ENCODE peak calls at places on chromosomes 6 and 20, in five cellular contexts. One of them, this sample, is unnamed.

GRCh38 chr6:129670634-129671033 is 39.3 kb downstream of the ARHGAP18 start:
- DNase-seq in H1: no peak
- DNase-seq in K562: no peak
- DNase-seq in GM12892: no peak
- DNase-seq in HepG2: no peak
- DNase-seq in this sample: no peak

GRCh38 chr6:88869263-88870023 is 94.0 kb downstream of the RNGTT start:
- DNase-seq in K562: no peak
- DNase-seq in GM12892: no peak
- DNase-seq in HepG2: no peak
- DNase-seq in H1: no peak
- DNase-seq in this sample: no peak

GRCh38 chr20:32678948-32679347 is 5.2 kb upstream of the C20orf203 start:
- DNase-seq in K562: no peak
- DNase-seq in H1: no peak
- DNase-seq in GM12892: no peak
- DNase-seq in HepG2: no peak
- DNase-seq in this sample: no peak

GRCh38 chr6:113103618-113104390 is 753.3 kb upstream of the MARCKS start:
- DNase-seq in HepG2: no peak
- DNase-seq in H1: no peak
- DNase-seq in K562: no peak
- DNase-seq in GM12892: no peak
- DNase-seq in this sample: no peak

GRCh38 chr6:120852293-120852849 is 481.9 kb downstream of the TBC1D32 start:
- DNase-seq in HepG2: no peak
- DNase-seq in H1: no peak
- DNase-seq in K562: no peak
- DNase-seq in GM12892: no peak
- DNase-seq in this sample: no peak

GRCh38 chr6:147738516-147739187 is 230.2 kb downstream of the SAMD5 start:
- DNase-seq in K562: no peak
- DNase-seq in H1: no peak
- DNase-seq in GM12892: no peak
- DNase-seq in HepG2: no peak
- DNase-seq in this sample: no peak

GRCh38 chr6:124200661-124201060 is 397.0 kb downstream of the NKAIN2 start:
- DNase-seq in H1: no peak
- DNase-seq in HepG2: no peak
- DNase-seq in GM12892: no peak
- DNase-seq in K562: no peak
- DNase-seq in this sample: no peak

GRCh38 chr6:120682145-120682544 is 652.1 kb downstream of the TBC1D32 start:
- DNase-seq in HepG2: no peak
- DNase-seq in K562: no peak
- DNase-seq in H1: no peak
- DNase-seq in GM12892: no peak
- DNase-seq in this sample: no peak

GRCh38 chr6:4010035-4010434 is 68.9 kb downstream of the FAM217A start:
- DNase-seq in K562: no peak
- DNase-seq in HepG2: no peak
- DNase-seq in GM12892: no peak
- DNase-seq in H1: no peak
- DNase-seq in this sample: no peak

GRCh38 chr6:149062653-149063348 is 254.7 kb upstream of the TAB2 start:
- DNase-seq in HepG2: no peak
- DNase-seq in GM12892: no peak
- DNase-seq in K562: no peak
- DNase-seq in H1: no peak
- DNase-seq in this sample: no peak

GRCh38 chr20:33663161-33664084 is 1.3 kb downstream of the C20orf144 start:
- DNase-seq in GM12892: peak
- DNase-seq in K562: peak
- DNase-seq in H1: no peak
- DNase-seq in HepG2: peak
- DNase-seq in this sample: peak

GRCh38 chr6:37279366-37280134 is 21.6 kb upstream of the TMEM217 start:
- DNase-seq in GM12892: no peak
- DNase-seq in K562: no peak
- DNase-seq in HepG2: no peak
- DNase-seq in H1: no peak
- DNase-seq in this sample: no peak

GRCh38 chr6:44649365-44650025 is 262.0 kb downstream of the CDC5L start:
- DNase-seq in HepG2: no peak
- DNase-seq in H1: no peak
- DNase-seq in K562: no peak
- DNase-seq in GM12892: no peak
- DNase-seq in this sample: no peak

GRCh38 chr6:159324599-159324998 is 155.4 kb downstream of the FNDC1 start:
- DNase-seq in GM12892: no peak
- DNase-seq in K562: no peak
- DNase-seq in H1: no peak
- DNase-seq in HepG2: no peak
- DNase-seq in this sample: no peak

GRCh38 chr6:159328052-159328451 is 158.9 kb downstream of the FNDC1 start:
- DNase-seq in GM12892: no peak
- DNase-seq in K562: no peak
- DNase-seq in H1: no peak
- DNase-seq in HepG2: no peak
- DNase-seq in this sample: no peak
- TF ChIP-seq TAF1 in GM12892: no peak
- TF ChIP-seq TAF1 in K562: no peak
- TF ChIP-seq TAF1 in H1: no peak
- TF ChIP-seq TAF1 in HepG2: no peak
- TF ChIP-seq TAF1 in this sample: no peak

DNA sequence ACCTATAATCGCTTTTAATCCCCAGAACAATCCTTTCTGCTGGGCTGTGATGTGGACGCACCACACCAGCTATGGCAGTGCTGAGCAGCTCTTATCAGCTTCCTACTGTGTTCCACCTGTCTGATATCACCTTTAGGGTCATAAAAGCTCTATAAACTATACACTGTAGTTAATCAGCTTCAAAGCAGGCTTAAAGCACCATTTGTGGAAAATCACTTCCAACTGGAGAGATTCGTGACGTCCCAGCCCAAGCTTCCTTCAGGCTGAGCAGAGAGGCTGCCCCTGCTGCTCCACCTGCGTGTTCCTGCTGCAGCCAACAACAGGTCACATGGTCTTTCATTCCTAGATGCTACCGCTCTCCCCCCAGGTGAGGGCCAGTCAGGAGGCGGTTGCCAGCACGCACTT is 156.5 kb downstream of the SMOC2 start:
- DNase-seq in GM12892: no peak
- DNase-seq in H1: no peak
- DNase-seq in HepG2: no peak
- DNase-seq in K562: no peak
- DNase-seq in this sample: no peak
- TF ChIP-seq TAF1 in GM12892: no peak
- TF ChIP-seq TAF1 in H1: no peak
- TF ChIP-seq TAF1 in HepG2: no peak
- TF ChIP-seq TAF1 in K562: no peak
- TF ChIP-seq TAF1 in this sample: no peak

GRCh38 chr6:72653032-72653431 is 31.2 kb downstream of the KCNQ5 start:
- DNase-seq in GM12892: no peak
- DNase-seq in H1: no peak
- DNase-seq in HepG2: no peak
- DNase-seq in K562: no peak
- DNase-seq in this sample: no peak
- TF ChIP-seq TAF1 in GM12892: no peak
- TF ChIP-seq TAF1 in H1: no peak
- TF ChIP-seq TAF1 in HepG2: no peak
- TF ChIP-seq TAF1 in K562: no peak
- TF ChIP-seq TAF1 in this sample: no peak

DNA sequence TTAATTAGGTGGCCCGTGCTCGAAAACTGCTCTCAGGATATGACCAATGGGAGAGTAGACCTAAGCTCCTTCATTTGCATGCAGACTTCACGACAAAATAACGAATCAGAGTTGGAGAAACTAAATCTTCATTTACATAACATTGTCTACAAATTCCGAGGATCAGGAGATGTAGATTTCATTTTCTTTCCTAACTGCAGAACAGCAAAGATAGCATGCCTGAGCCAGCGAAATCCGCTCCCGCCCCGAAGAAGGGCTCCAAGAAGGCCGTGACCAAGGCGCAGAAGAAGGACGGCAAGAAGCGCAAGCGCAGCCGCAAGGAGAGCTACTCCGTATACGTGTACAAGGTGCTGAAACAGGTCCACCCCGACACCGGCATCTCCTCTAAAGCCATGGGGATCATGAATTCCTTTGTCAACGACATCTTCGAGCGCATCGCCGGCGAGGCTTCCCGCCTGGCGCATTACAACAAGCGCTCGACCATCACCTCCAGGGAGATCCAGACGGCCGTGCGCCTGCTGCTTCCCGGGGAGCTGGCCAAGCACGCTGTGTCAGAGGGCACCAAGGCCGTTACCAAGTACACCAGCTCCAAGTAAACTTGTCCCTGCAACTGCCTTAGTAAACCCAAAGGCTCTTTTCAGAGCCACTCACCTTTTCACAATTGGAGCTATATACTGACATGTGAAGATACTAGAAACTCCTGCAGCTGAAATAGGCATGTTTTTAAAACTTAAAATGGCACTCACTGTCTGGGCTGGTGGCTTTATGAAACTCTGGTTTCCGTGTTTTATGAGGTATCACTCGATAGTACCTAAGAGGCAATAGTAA is 96.6 kb downstream of the HFE start:
- DNase-seq in K562: no peak
- DNase-seq in GM12892: no peak
- DNase-seq in HepG2: no peak
- DNase-seq in H1: no peak
- DNase-seq in this sample: no peak
- TF ChIP-seq TAF1 in K562: no peak
- TF ChIP-seq TAF1 in GM12892: no peak
- TF ChIP-seq TAF1 in HepG2: no peak
- TF ChIP-seq TAF1 in H1: peak
- TF ChIP-seq TAF1 in this sample: no peak

GRCh38 chr20:45124365-45124764 is at the start of gene WFDC12:
- DNase-seq in K562: no peak
- DNase-seq in HepG2: no peak
- DNase-seq in H1: no peak
- DNase-seq in GM12892: no peak
- DNase-seq in this sample: no peak

GRCh38 chr20:45128066-45128465 is 3.8 kb upstream of the WFDC12 start:
- DNase-seq in H1: no peak
- DNase-seq in HepG2: no peak
- DNase-seq in K562: no peak
- DNase-seq in GM12892: no peak
- DNase-seq in this sample: no peak
- TF ChIP-seq TAF1 in H1: no peak
- TF ChIP-seq TAF1 in HepG2: no peak
- TF ChIP-seq TAF1 in K562: no peak
- TF ChIP-seq TAF1 in GM12892: no peak
- TF ChIP-seq TAF1 in this sample: no peak

GRCh38 chr6:110456694-110457093 is 19.7 kb downstream of the SLC22A16 start:
- DNase-seq in HepG2: no peak
- DNase-seq in K562: no peak
- DNase-seq in GM12892: no peak
- DNase-seq in H1: no peak
- DNase-seq in this sample: no peak
- TF ChIP-seq TAF1 in HepG2: no peak
- TF ChIP-seq TAF1 in K562: no peak
- TF ChIP-seq TAF1 in GM12892: no peak
- TF ChIP-seq TAF1 in H1: no peak
- TF ChIP-seq TAF1 in this sample: no peak